ENCODE peak calls at places on chromosome 13, in eight cellular contexts. E is type B pancreatic cell, C is tibial nerve, W is WTC11, H is GM13977, O is astrocyte of the spinal cord, M is RWPE1, J is thoracic aorta. P is an unnamed sample.

GRCh38 chr13:19888799-19889198 is 25.4 kb upstream of the ZMYM5 start:
- DNase-seq in E (no peak), C (no peak), W (no peak), H (no peak), O (peak; percentile 38), M (no peak), J (no peak), P (no peak)

GRCh38 chr13:94478913-94479312 is 569 bp downstream of the DCT start:
- DNase-seq in E (no peak), C (no peak), W (no peak), H (no peak), O (no peak), M (no peak), J (no peak), P (no peak)

GRCh38 chr13:34867590-34867989 is 74.5 kb upstream of the NBEA start:
- DNase-seq in E (no peak), C (no peak), W (no peak), H (no peak), O (peak; percentile 62), M (no peak), J (no peak), P (no peak)

GRCh38 chr13:44934724-44935123 is 54.5 kb downstream of the NUFIP1 start:
- DNase-seq in E (no peak), C (no peak), W (no peak), H (peak; percentile 31), O (peak; percentile 65), M (peak; percentile 46), J (no peak), P (no peak)

GRCh38 chr13:91785435-91786137 is 387.2 kb downstream of the GPC5 start:
- DNase-seq in E (no peak), C (no peak), W (no peak), H (no peak), O (no peak), M (no peak), J (no peak), P (no peak)

GRCh38 chr13:114108141-114108761 is 24.2 kb downstream of the RASA3 start:
- DNase-seq in E (no peak), C (peak; percentile 11), W (peak; percentile 7), H (no peak), O (no peak), M (no peak), J (no peak), P (no peak)

GRCh38 chr13:111261326-111261725 is 59.1 kb upstream of the TEX29 start:
- DNase-seq in E (no peak), C (no peak), W (no peak), H (no peak), O (no peak), M (no peak), J (no peak), P (no peak)

GRCh38 chr13:111215081-111216047 is 100.3 kb downstream of the ARHGEF7 start:
- DNase-seq in E (no peak), C (no peak), W (no peak), H (no peak), O (no peak), M (no peak), J (no peak), P (no peak)

GRCh38 chr13:20131057-20131832 is 29.6 kb downstream of the GJA3 start:
- DNase-seq in E (peak; percentile 47), C (no peak), W (no peak), H (no peak), O (no peak), M (no peak), J (no peak), P (no peak)

GRCh38 chr13:26971990-26972888 is 199.4 kb downstream of the USP12 start:
- DNase-seq in E (no peak), C (no peak), W (peak; percentile 61), H (peak; percentile 34), O (peak; percentile 16), M (peak; percentile 28), J (no peak), P (peak; percentile 32)

GRCh38 chr13:45292176-45292575 is 48.8 kb downstream of the TPT1 start:
- DNase-seq in E (peak; percentile 7), C (no peak), W (no peak), H (no peak), O (no peak), M (peak; percentile 62), J (no peak), P (no peak)

GRCh38 chr13:36131931-36132297 is 732 bp upstream of the DCLK1 start:
- DNase-seq in E (no peak), C (peak; percentile 48), W (no peak), H (no peak), O (peak; percentile 79), M (no peak), J (no peak), P (no peak)

GRCh38 chr13:109785141-109785891 is 1.1 kb downstream of the IRS2 start:
- DNase-seq in E (no peak), C (no peak), W (peak; percentile 52), H (peak; percentile 25), O (peak; percentile 61), M (no peak), J (no peak), P (peak; percentile 40)

GRCh38 chr13:69109891-69110525 is 997.6 kb upstream of the ATXN8OS start:
- DNase-seq in E (no peak), C (no peak), W (no peak), H (no peak), O (no peak), M (no peak), J (no peak), P (no peak)

GRCh38 chr13:36736119-36736726 is 62.4 kb downstream of the SERTM1 start:
- DNase-seq in E (no peak), C (peak; percentile 16), W (peak; percentile 24), H (peak; percentile 12), O (peak; percentile 72), M (peak; percentile 38), J (no peak), P (peak; percentile 58)

GRCh38 chr13:60143775-60144174 is 20.0 kb downstream of the DIAPH3 start:
- DNase-seq in E (no peak), C (no peak), W (no peak), H (no peak), O (no peak), M (no peak), J (no peak), P (no peak)

GRCh38 chr13:112657850-112658445 is 31.9 kb upstream of the ATP11A start:
- DNase-seq in E (no peak), C (no peak), W (no peak), H (no peak), O (peak; percentile 64), M (peak; percentile 73), J (no peak), P (no peak)
- TF ChIP-seq CTCF in E (no peak), C (no peak), W (no peak), H (no peak), O (no peak), M (no peak), J (no peak), P (no peak)

DNA sequence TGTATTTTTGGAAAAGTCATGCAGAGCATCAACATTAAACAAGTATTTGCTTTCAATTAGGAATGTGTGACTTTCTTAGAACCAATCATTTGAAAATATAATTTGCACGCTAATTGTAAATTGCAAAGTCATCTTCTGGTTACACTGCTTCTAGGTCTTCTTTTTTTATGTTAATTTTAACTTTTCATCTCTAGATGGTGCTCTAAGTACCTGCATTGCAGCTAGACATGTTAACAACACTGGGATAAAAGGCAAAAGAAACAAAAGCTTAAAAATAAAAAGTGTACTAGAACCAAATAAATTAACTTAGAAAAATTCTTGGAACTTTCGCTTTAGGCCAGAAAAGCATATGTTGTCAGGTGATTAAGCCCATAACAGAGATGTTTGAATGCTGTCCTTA is 2758.2 kb downstream of the PCDH9 start:
- DNase-seq in E (no peak), C (no peak), W (no peak), H (no peak), O (peak; percentile 65), M (peak; percentile 9), J (no peak), P (no peak)
- TF ChIP-seq CTCF in E (peak; percentile 63), C (no peak), W (no peak), H (peak; percentile 26), O (peak; percentile 42), M (peak; percentile 41), J (peak; percentile 35), P (peak; percentile 21)

DNA sequence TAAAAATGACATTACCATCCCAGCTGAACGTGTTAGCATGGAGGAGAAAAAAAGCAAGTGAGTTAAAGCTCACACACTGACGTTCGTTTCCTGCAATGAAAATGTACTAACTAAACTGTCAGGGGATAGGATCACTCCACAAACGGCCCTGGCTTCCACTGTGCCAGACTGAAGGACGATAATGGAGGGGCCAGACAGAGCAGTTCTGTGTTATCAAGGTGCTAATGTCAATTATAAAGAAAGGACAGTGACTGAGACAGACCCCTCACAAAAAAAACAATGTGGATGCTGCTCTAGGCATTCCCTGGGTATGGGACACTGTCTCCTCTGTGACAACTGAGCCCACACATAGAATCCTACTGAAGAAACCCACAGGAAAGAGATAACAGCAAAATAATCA is 43.7 kb upstream of the SLC15A1 start:
- DNase-seq in E (peak; percentile 6), C (no peak), W (no peak), H (no peak), O (no peak), M (no peak), J (no peak), P (no peak)
- TF ChIP-seq CTCF in E (no peak), C (no peak), W (no peak), H (no peak), O (no peak), M (no peak), J (no peak), P (no peak)

DNA sequence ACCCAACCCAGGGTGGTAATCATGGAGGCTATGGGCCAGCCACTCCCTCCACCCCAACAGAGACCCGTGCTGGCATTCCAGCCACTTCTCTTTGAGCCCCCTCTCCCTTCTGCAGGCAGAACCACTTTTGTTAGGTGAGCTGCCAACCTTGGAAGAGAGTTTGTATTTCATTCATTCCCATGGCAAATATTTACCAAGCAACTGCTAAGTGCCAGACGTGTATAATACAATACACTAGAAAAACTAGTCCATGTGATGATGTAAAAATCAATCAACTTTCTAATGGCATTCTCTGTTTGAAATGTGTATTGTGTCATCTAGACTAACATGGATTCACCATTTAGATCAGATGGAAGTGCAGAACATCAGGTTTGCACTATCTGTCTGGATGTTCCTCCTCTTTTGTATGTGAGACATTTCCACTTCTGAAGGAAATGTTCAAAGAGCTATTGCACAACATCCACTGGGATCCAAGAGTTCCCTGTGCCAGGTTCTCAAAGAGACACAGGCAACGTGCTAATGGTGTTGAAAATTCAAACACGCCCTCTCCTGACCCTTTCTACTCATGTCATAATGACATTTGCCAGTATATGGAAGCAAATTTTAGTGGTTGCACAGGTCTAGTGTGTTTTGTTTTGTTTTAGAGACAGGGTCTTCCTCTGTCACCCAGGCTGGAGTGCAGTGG is 5.4 kb downstream of the MLNR start:
- DNase-seq in E (no peak), C (no peak), W (no peak), H (no peak), O (no peak), M (no peak), J (no peak), P (no peak)
- TF ChIP-seq CTCF in E (no peak), C (no peak), W (no peak), H (no peak), O (no peak), M (no peak), J (no peak), P (no peak)

P was measured in endothelial cell.